ENCODE peak calls at places on chromosomes 13 and 19, in six cellular contexts. L is HepG2, C is omental fat pad, W is astrocyte of the cerebellum, Y is choroid plexus epithelial cell, G is epithelial cell of esophagus. U is an unnamed sample.

GRCh38 chr19:13997637-13997962 is 8.5 kb downstream of the RFX1 start:
- DNase-seq in L (no peak), C (no peak), W (no peak), Y (no peak), G (no peak), U (no peak)

GRCh38 chr19:10748924-10749434 is 31.1 kb downstream of the DNM2 start:
- DNase-seq in L (peak), C (no peak), W (no peak), Y (peak), G (peak), U (no peak)

GRCh38 chr19:18629166-18630088 is 7.4 kb upstream of the KLHL26 start:
- DNase-seq in L (no peak), C (no peak), W (no peak), Y (peak), G (no peak), U (no peak)

GRCh38 chr19:43524922-43525835 is 1.8 kb downstream of the ETHE1 start:
- DNase-seq in L (peak), C (peak), W (no peak), Y (peak), G (peak), U (peak)

GRCh38 chr19:30226464-30227070 is 145.6 kb upstream of the ZNF536 start:
- DNase-seq in L (no peak), C (no peak), W (no peak), Y (no peak), G (no peak), U (no peak)

GRCh38 chr19:17402982-17403855 is 2.2 kb downstream of the BST2 start:
- DNase-seq in L (no peak), C (no peak), W (no peak), Y (peak), G (peak), U (no peak)

GRCh38 chr19:35963514-35963913 is 27.3 kb downstream of the LRFN3 start:
- DNase-seq in L (peak), C (no peak), W (peak), Y (peak), G (peak), U (no peak)

GRCh38 chr13:111058796-111059506 is 56.2 kb upstream of the ARHGEF7 start:
- DNase-seq in L (no peak), C (no peak), W (no peak), Y (peak), G (no peak), U (no peak)

GRCh38 chr19:38735257-38735686 is 9.0 kb downstream of the CAPN12 start:
- DNase-seq in L (no peak), C (no peak), W (no peak), Y (no peak), G (peak), U (peak)

GRCh38 chr19:41192574-41193419 is at the start of gene CYP2S1:
- DNase-seq in L (no peak), C (no peak), W (no peak), Y (no peak), G (peak), U (no peak)

GRCh38 chr13:110626510-110626909 is 11.2 kb downstream of the NAXD start:
- DNase-seq in L (no peak), C (no peak), W (no peak), Y (no peak), G (no peak), U (no peak)

GRCh38 chr13:95608640-95609280 is 35.7 kb downstream of the DZIP1 start:
- DNase-seq in L (no peak), C (no peak), W (no peak), Y (no peak), G (peak), U (no peak)

GRCh38 chr19:14519860-14520407 is 1.7 kb upstream of the DNAJB1 start:
- DNase-seq in L (peak), C (no peak), W (no peak), Y (no peak), G (peak), U (no peak)

GRCh38 chr19:2976609-2977000 is 759 bp upstream of the TLE6 start:
- DNase-seq in L (no peak), C (no peak), W (no peak), Y (no peak), G (no peak), U (no peak)

GRCh38 chr19:3135961-3136683 is at the start of gene GNA15:
- DNase-seq in L (no peak), C (no peak), W (no peak), Y (no peak), G (peak), U (no peak)

GRCh38 chr19:3576696-3577443 is 4.1 kb downstream of the HMG20B start:
- DNase-seq in L (no peak), C (no peak), W (peak), Y (peak), G (peak), U (no peak)

GRCh38 chr13:31431722-31432137 is 232.0 kb downstream of the B3GLCT start:
- DNase-seq in L (peak), C (peak), W (peak), Y (peak), G (peak), U (no peak)

GRCh38 chr13:76527041-76527440 is 359.2 kb downstream of the KCTD12 start:
- DNase-seq in L (no peak), C (no peak), W (no peak), Y (no peak), G (no peak), U (no peak)
- TF ChIP-seq CTCF in L (no peak), C (no peak), W (no peak), Y (no peak), G (no peak), U (no peak)

GRCh38 chr13:92574499-92574898 is 652.1 kb upstream of the GPC6 start:
- DNase-seq in L (no peak), C (no peak), W (no peak), Y (peak), G (peak), U (no peak)

GRCh38 chr13:92578358-92578757 is 648.2 kb upstream of the GPC6 start:
- DNase-seq in L (no peak), C (no peak), W (no peak), Y (no peak), G (no peak), U (no peak)

GRCh38 chr13:92575782-92576181 is 650.8 kb upstream of the GPC6 start:
- DNase-seq in L (no peak), C (no peak), W (no peak), Y (no peak), G (peak), U (no peak)

GRCh38 chr13:92572190-92572589 is 654.4 kb upstream of the GPC6 start:
- DNase-seq in L (no peak), C (no peak), W (no peak), Y (no peak), G (no peak), U (no peak)

GRCh38 chr13:92573467-92574057 is 653.0 kb upstream of the GPC6 start:
- DNase-seq in L (peak), C (no peak), W (peak), Y (peak), G (peak), U (no peak)
- TF ChIP-seq CTCF in L (peak), C (no peak), W (no peak), Y (peak), G (peak), U (peak)

GRCh38 chr19:49017666-49018351 is 918 bp upstream of the LHB start:
- DNase-seq in L (peak), C (no peak), W (no peak), Y (peak), G (peak), U (no peak)
- TF ChIP-seq CTCF in L (peak), C (no peak), W (peak), Y (peak), G (peak), U (peak)

GRCh38 chr19:50703915-50704548 is 15.6 kb downstream of the SHANK1 start:
- DNase-seq in L (peak), C (no peak), W (no peak), Y (no peak), G (no peak), U (no peak)
- TF ChIP-seq CTCF in L (peak), C (no peak), W (no peak), Y (no peak), G (no peak), U (peak)

DNA sequence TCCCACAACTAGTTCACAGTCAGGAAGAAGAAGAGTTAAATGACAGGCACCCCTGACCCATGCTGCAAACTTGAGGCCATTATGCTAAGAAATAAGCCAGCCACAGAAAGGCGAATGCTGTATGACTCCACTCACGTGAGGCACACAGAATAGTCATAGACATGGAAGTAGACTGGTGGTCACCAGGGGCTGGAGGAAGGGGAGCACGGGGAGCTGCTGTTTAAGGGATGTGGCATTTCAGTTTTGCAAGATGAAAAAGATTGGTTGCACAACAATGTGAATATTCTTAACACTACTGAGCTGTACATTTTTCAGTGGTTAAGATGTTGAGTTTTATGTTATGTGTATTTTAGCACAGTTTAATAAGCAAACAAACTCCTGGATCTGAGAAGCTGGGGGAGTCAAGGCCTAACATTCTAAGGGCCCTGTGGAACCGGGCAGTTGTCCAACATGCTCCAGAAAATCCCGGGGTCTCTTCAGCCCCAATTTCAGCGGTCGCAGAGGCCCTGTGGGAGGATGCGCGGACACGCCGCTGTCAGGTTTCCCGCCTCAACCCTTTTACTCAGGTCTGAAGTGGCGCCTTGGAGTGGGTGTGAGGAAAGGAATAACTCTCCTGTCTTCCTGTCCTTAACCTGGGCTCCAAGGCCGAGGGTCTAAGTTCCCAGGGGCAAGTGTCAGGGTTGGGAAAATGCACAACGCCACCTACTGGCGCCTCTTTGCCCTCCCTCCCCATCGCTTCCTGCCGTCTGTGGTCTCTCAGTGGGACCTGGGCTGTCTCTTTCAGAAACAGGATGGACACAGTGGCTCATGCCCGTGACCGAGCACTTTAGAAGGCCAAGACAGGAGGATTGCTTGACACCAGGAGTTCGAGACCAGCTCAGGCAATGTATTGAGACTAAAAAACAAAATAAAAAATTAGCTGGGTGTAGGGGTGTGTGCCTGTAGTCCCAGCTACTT is 4.4 kb upstream of the TMEM272 start:
- DNase-seq in L (peak), C (no peak), W (no peak), Y (peak), G (no peak), U (no peak)
- TF ChIP-seq CTCF in L (peak), C (no peak), W (peak), Y (peak), G (peak), U (peak)

GRCh38 chr13:41467546-41467945 is 10.2 kb downstream of the RGCC start:
- DNase-seq in L (no peak), C (no peak), W (no peak), Y (no peak), G (no peak), U (no peak)
- TF ChIP-seq CTCF in L (no peak), C (no peak), W (no peak), Y (no peak), G (no peak), U (no peak)

DNA sequence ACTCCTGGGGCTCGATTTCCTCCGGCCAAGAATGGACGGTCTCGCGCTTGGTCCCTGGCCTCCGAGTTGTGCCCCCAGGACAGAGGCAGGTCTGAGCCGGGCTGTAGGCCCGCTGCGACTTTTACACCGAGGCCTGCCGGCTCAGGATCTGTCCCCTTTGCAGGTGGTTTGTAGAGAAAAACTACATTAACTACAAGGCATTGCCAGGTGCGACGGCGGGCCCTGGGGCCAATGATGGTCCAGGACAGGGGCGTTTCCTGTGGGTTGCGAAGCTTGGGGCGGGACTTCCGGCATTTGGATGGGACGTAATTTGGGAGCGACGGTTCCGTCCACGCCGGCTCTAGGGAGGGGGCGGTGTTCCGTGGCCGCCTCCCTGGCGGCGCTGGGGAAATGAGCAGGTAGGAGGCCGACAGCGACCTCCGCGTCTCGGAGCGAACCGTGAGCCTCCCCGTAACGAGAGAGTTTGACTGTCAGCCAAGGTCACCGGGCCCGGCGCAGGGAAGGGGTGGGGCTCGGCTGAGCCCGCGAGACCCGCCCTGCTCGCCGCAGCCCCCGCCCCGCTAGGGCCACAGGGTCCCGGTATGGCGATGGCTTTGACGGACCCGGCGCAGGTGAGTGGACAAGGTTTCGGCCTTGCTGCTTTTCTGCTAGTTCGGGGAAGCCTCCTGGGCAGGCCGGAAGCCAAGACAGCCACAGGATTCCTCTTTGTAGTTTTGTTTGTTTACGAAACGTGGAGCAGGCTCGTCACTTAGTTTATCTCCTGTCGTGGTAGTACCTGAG is at the start of gene ZNF805:
- DNase-seq in L (peak), C (peak), W (peak), Y (peak), G (peak), U (peak)
- TF ChIP-seq CTCF in L (peak), C (no peak), W (no peak), Y (no peak), G (no peak), U (peak)